ENCODE peak calls at places on chromosomes 16 and 17, in nine cellular contexts. D, X, T, R, E, S, K, W and C are unnamed samples.
A peak's percentile ranks its signal among the peaks of the same experiment; 100 is the strongest.

GRCh38 chr17:78618264-78619066 is 41.3 kb upstream of the DNAH17 start:
- DNase-seq in D (no peak), X (no peak), T (no peak), R (no peak), E (no peak), S (peak; percentile 36), K (no peak), W (peak; percentile 46), C (no peak)

GRCh38 chr16:46690281-46691178 is 1.1 kb downstream of the ORC6 start:
- DNase-seq in D (no peak), X (no peak), T (peak; percentile 74), R (peak; percentile 80), E (peak; percentile 2), S (no peak), K (no peak), W (peak; percentile 51), C (peak; percentile 17)

GRCh38 chr16:57422026-57422944 is 17.7 kb downstream of the CCL17 start:
- DNase-seq in D (no peak), X (peak; percentile 55), T (peak; percentile 75), R (peak; percentile 69), E (peak; percentile 58), S (no peak), K (no peak), W (peak; percentile 82), C (peak; percentile 85)

GRCh38 chr17:3880983-3881382 is 11.9 kb downstream of the CAMKK1 start:
- DNase-seq in D (no peak), X (no peak), T (no peak), R (no peak), E (no peak), S (no peak), K (no peak), W (no peak), C (no peak)

GRCh38 chr16:83954577-83955016 is 1.6 kb downstream of the OSGIN1 start:
- DNase-seq in D (peak; percentile 25), X (peak; percentile 38), T (peak; percentile 85), R (no peak), E (no peak), S (no peak), K (peak; percentile 79), W (peak; percentile 37), C (peak; percentile 82)

GRCh38 chr17:16477255-16477654 is 14.7 kb downstream of the LRRC75A start:
- DNase-seq in D (no peak), X (peak; percentile 79), T (peak; percentile 63), R (no peak), E (no peak), S (no peak), K (no peak), W (peak; percentile 92), C (peak; percentile 79)

GRCh38 chr16:57911711-57912110 is 59.2 kb downstream of the CNGB1 start:
- DNase-seq in D (no peak), X (no peak), T (no peak), R (no peak), E (no peak), S (no peak), K (no peak), W (no peak), C (no peak)

GRCh38 chr16:30377812-30378235 is 3.2 kb downstream of the MYL11 start:
- DNase-seq in D (peak; percentile 85), X (peak; percentile 98), T (peak; percentile 93), R (peak; percentile 96), E (peak; percentile 92), S (peak; percentile 96), K (peak; percentile 96), W (peak; percentile 95), C (peak; percentile 95)

GRCh38 chr16:88640520-88641247 is 2.3 kb downstream of the IL17C start:
- DNase-seq in D (no peak), X (no peak), T (no peak), R (peak; percentile 80), E (no peak), S (no peak), K (no peak), W (no peak), C (no peak)

GRCh38 chr16:82936941-82937551 is 310.3 kb downstream of the CDH13 start:
- DNase-seq in D (no peak), X (no peak), T (no peak), R (no peak), E (no peak), S (no peak), K (no peak), W (peak; percentile 59), C (peak; percentile 55)

GRCh38 chr16:678209-678857 is 1.9 kb upstream of the STUB1 start:
- DNase-seq in D (no peak), X (no peak), T (no peak), R (no peak), E (no peak), S (no peak), K (no peak), W (no peak), C (no peak)

GRCh38 chr16:84286568-84287220 is 8.0 kb upstream of the WFDC1 start:
- DNase-seq in D (no peak), X (peak; percentile 67), T (peak; percentile 41), R (no peak), E (no peak), S (peak; percentile 74), K (peak; percentile 59), W (peak; percentile 32), C (no peak)

GRCh38 chr16:11006666-11007065 is 62.3 kb downstream of the CLEC16A start:
- DNase-seq in D (no peak), X (no peak), T (no peak), R (no peak), E (no peak), S (no peak), K (no peak), W (no peak), C (no peak)

GRCh38 chr17:80991645-80992076 is at the start of gene CHMP6:
- DNase-seq in D (no peak), X (peak; percentile 72), T (peak; percentile 89), R (peak; percentile 90), E (peak; percentile 89), S (peak; percentile 84), K (peak; percentile 71), W (peak; percentile 84), C (peak; percentile 81)

GRCh38 chr16:22352119-22352518 is 22.3 kb downstream of the CDR2 start:
- DNase-seq in D (no peak), X (no peak), T (no peak), R (no peak), E (no peak), S (no peak), K (no peak), W (no peak), C (no peak)

GRCh38 chr17:17351901-17352781 is 49.0 kb downstream of the NT5M start:
- DNase-seq in D (no peak), X (no peak), T (peak; percentile 48), R (no peak), E (no peak), S (peak; percentile 71), K (no peak), W (peak; percentile 66), C (peak; percentile 99)

GRCh38 chr16:84478172-84478948 is 26.1 kb downstream of the MEAK7 start:
- DNase-seq in D (no peak), X (no peak), T (peak; percentile 3), R (no peak), E (no peak), S (no peak), K (no peak), W (peak; percentile 15), C (no peak)

GRCh38 chr17:18224428-18225120 is 861 bp upstream of the LLGL1 start:
- DNase-seq in D (no peak), X (peak; percentile 50), T (peak; percentile 59), R (no peak), E (peak; percentile 97), S (peak; percentile 48), K (no peak), W (peak; percentile 75), C (peak; percentile 97)

GRCh38 chr16:12096828-12097522 is 120.4 kb downstream of the SNX29 start:
- DNase-seq in D (no peak), X (no peak), T (no peak), R (no peak), E (no peak), S (no peak), K (no peak), W (no peak), C (no peak)
- H3K27ac ChIP-seq in D (no peak overlapping the region), X (no peak overlapping the region), T (peak overlapping the region; percentile 27), R (no peak overlapping the region), E (no peak overlapping the region), S (no peak overlapping the region), K (peak overlapping the region; percentile 34), W (no peak overlapping the region), C (no peak overlapping the region)

DNA sequence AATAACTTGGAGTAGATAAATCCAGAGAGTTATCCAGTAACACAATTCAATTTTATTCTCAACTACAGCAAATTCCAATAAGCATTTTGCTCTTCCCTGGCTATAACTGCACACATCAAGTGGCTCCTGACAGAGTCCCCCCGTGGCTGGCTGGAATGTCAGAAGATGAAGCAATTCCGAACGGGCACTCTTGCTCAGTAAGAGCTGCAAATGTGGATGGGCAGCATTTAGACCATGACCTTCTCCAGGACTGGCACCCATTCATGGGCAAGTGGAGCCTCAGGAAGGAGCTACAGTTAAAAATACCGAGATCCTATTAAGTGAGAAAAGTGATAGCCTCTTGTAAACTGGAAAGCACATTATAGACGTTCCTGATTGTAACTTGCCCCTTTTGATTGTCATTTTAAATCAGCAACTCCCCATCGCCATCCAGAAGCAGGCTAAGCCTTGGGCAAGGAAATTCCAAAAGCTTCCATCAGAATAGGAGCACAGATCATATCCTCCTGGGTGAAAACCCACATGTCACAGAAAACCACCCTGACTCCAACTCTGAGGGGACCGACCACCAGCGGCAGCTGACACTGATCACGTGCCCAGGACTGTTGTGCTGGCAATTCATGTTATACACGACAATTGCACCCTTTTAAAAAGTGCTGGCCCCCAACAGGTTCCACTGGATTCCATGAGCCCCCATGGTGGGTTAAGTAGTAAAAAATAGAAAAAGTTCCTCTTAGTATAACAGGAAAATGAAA is 7.1 kb downstream of the UBE2O start:
- DNase-seq in D (no peak), X (no peak), T (no peak), R (no peak), E (no peak), S (no peak), K (no peak), W (no peak), C (no peak)
- H3K4me3 ChIP-seq in D (no peak overlapping the region), X (no peak overlapping the region), T (no peak overlapping the region), R (peak overlapping the region; percentile 49), E (no peak overlapping the region), S (peak overlapping the region; percentile 6), K (no peak overlapping the region), W (no peak overlapping the region), C (no peak overlapping the region)

GRCh38 chr16:50745940-50746339 is 4.1 kb downstream of the CYLD start:
- DNase-seq in D (no peak), X (no peak), T (no peak), R (no peak), E (no peak), S (no peak), K (no peak), W (no peak), C (no peak)
- H3K4me1 ChIP-seq in D (peaks cover 29% of the 10 kb centered on the region), X (no peaks in the 10 kb centered on the region), T (no peaks in the 10 kb centered on the region), R (peaks cover 28% of the 10 kb centered on the region), E (peaks cover 7% of the 10 kb centered on the region), S (peaks cover 66% of the 10 kb centered on the region), K (peaks cover 23% of the 10 kb centered on the region), W (no peaks in the 10 kb centered on the region), C (no peaks in the 10 kb centered on the region)

DNA sequence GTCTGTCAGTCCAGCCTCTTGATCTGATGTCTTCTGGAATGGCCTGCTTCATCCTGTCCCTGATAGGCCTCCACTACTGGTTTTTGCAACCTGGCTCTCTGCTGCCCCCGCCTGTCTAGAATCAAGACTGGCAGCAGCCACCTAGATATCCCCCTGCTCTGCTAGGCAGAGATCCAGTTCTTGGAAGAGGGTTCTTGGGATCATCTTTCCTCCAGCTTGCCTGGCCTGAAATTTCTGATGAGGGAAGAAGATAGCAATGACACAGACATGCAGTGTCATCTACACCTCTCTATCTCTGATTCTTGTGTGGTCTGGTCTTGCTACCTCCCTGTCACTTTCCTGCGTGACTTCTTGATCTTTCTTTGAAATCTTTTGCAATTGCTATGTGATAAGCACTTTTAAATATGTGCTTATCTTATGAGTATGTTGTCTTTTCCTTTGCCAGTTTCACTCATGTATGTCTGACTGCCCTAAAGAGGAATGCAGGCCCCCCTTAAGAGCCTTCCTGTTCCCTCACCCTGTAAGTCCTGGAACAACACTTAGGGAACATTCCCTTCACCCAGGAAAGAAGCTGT is 20.3 kb upstream of the NFATC3 start:
- DNase-seq in D (no peak), X (peak; percentile 65), T (peak; percentile 86), R (peak; percentile 85), E (peak; percentile 79), S (peak; percentile 66), K (peak; percentile 86), W (peak; percentile 88), C (peak; percentile 76)
- H3K27ac ChIP-seq in D (peak overlapping the region; percentile 85), X (peak overlapping the region; percentile 49), T (peak overlapping the region; percentile 83), R (no peak overlapping the region), E (no peak overlapping the region), S (no peak overlapping the region), K (peak overlapping the region; percentile 89), W (no peak overlapping the region), C (no peak overlapping the region)